ENCODE peak calls at places on chromosomes 12 and 14, in ten cellular contexts. J, B, E, L, G, I, M, F, T and H are unnamed samples.

GRCh38 chr14:54667026-54667744 is 100.3 kb downstream of the SAMD4A start:
- DNase-seq in B (no peak), I (no peak), L (no peak), G (no peak), T (no peak), J (no peak), F (no peak), E (no peak), M (no peak), H (no peak)

GRCh38 chr12:93502802-93503623 is 35.7 kb downstream of the MRPL42 start:
- DNase-seq in G (peak; percentile 28), I (no peak), L (peak; percentile 47), B (peak; percentile 69), J (peak; percentile 60), F (peak; percentile 42), M (peak; percentile 73), E (no peak), T (peak; percentile 21), H (peak; percentile 8)

GRCh38 chr12:946212-946611 is 3.3 kb downstream of the RAD52 start:
- DNase-seq in T (no peak), I (no peak), G (no peak), L (no peak), J (no peak), B (no peak), M (no peak), F (no peak), E (no peak), H (no peak)

GRCh38 chr14:90874599-90874998 is 58.4 kb upstream of the TTC7B start:
- DNase-seq in L (no peak), F (no peak), M (no peak), B (no peak), G (no peak), I (no peak), T (no peak), J (no peak), E (no peak), H (no peak)

GRCh38 chr12:96208346-96208745 is 14.2 kb downstream of the ELK3 start:
- DNase-seq in L (no peak), M (no peak), I (no peak), F (no peak), J (no peak), E (no peak), B (no peak), G (no peak), T (no peak), H (no peak)

GRCh38 chr14:55762595-55763232 is 182.7 kb downstream of the KTN1 start:
- DNase-seq in B (no peak), L (no peak), J (no peak), T (no peak), M (no peak), I (no peak), G (no peak), F (no peak), E (no peak), H (no peak)

GRCh38 chr12:14367097-14367661 is 1.7 kb downstream of the ATF7IP start:
- DNase-seq in T (no peak), G (no peak), F (no peak), B (peak; percentile 65), L (no peak), M (no peak), I (no peak), E (no peak), J (no peak), H (peak; percentile 23)

GRCh38 chr12:111431772-111432171 is 26.0 kb downstream of the SH2B3 start:
- DNase-seq in E (no peak), I (no peak), T (no peak), J (no peak), M (no peak), F (peak; percentile 10), B (no peak), L (no peak), G (no peak), H (no peak)

GRCh38 chr12:101038289-101038871 is 171.7 kb downstream of the SLC5A8 start:
- DNase-seq in T (no peak), G (peak; percentile 5), F (no peak), J (no peak), M (no peak), L (no peak), E (no peak), B (no peak), I (no peak), H (no peak)

GRCh38 chr12:115174928-115175327 is 491.0 kb upstream of the TBX3 start:
- DNase-seq in T (no peak), J (no peak), E (no peak), F (no peak), G (no peak), B (no peak), L (no peak), I (no peak), M (no peak), H (no peak)

GRCh38 chr14:30210630-30211029 is 283.0 kb upstream of the PRKD1 start:
- DNase-seq in G (no peak), M (no peak), E (no peak), F (no peak), J (no peak), L (no peak), I (no peak), B (no peak), T (no peak), H (no peak)

GRCh38 chr12:67968725-67969124 is 20.5 kb upstream of the IFNG-AS1 start:
- DNase-seq in B (no peak), L (no peak), E (no peak), I (no peak), J (no peak), G (no peak), T (no peak), M (no peak), F (no peak), H (no peak)

GRCh38 chr12:113965951-113966797 is at the start of gene RBM19:
- DNase-seq in I (peak; percentile 99), T (peak; percentile 97), E (peak; percentile 94), B (peak; percentile 98), F (peak; percentile 98), G (peak; percentile 96), M (peak; percentile 98), L (peak; percentile 96), J (peak; percentile 98), H (peak; percentile 94)

GRCh38 chr12:66268562-66268961 is 33.7 kb upstream of the HELB start:
- DNase-seq in F (no peak), I (no peak), B (no peak), J (no peak), L (no peak), T (no peak), E (no peak), M (no peak), G (no peak), H (no peak)

GRCh38 chr12:94074970-94075695 is 73.2 kb upstream of the PLXNC1 start:
- DNase-seq in M (no peak), T (peak; percentile 64), I (no peak), J (no peak), E (peak; percentile 82), F (peak; percentile 71), B (peak; percentile 12), L (no peak), G (no peak), H (peak; percentile 43)

GRCh38 chr12:120972870-120973543 is 5.3 kb upstream of the HNF1A start:
- DNase-seq in F (no peak), M (no peak), G (no peak), J (no peak), E (no peak), T (no peak), I (no peak), B (no peak), L (no peak), H (no peak)

GRCh38 chr14:104202259-104203070 is 64.1 kb downstream of the KIF26A start:
- DNase-seq in J (no peak), M (no peak), G (no peak), I (peak; percentile 82), T (no peak), L (no peak), F (no peak), E (no peak), B (no peak), H (peak; percentile 39)

GRCh38 chr14:99270491-99271287 is 1.3 kb downstream of the BCL11B start:
- DNase-seq in I (no peak), E (no peak), B (peak; percentile 48), M (no peak), L (peak; percentile 65), F (peak; percentile 71), T (no peak), J (no peak), G (no peak), H (peak; percentile 33)

GRCh38 chr12:62205348-62205747 is 54.9 kb upstream of the USP15 start:
- DNase-seq in G (no peak), E (no peak), M (no peak), B (no peak), I (no peak), F (no peak), T (no peak), J (no peak), L (no peak), H (no peak)

GRCh38 chr12:65647074-65647473 is 177.2 kb upstream of the HMGA2 start:
- DNase-seq in J (no peak), F (no peak), T (no peak), B (no peak), L (no peak), M (no peak), I (no peak), E (no peak), G (no peak), H (no peak)

GRCh38 chr14:54784060-54784459 is 118.6 kb downstream of the GCH1 start:
- DNase-seq in B (no peak), J (no peak), F (no peak), L (no peak), E (no peak), G (no peak), I (no peak), T (no peak), M (no peak), H (no peak)

GRCh38 chr12:1171657-1172056 is 180.6 kb downstream of the ERC1 start:
- DNase-seq in J (no peak), F (peak; percentile 51), E (peak; percentile 49), I (no peak), M (no peak), B (no peak), L (no peak), T (peak; percentile 30), G (no peak), H (peak; percentile 86)

GRCh38 chr12:96094201-96094600 is 58.8 kb upstream of the LTA4H start:
- DNase-seq in B (peak; percentile 26), L (no peak), I (no peak), T (no peak), E (no peak), F (no peak), G (no peak), M (no peak), J (no peak), H (peak; percentile 79)

GRCh38 chr12:6850796-6851152 is 312 bp downstream of the CDCA3 start:
- DNase-seq in G (no peak), M (no peak), I (peak; percentile 84), J (no peak), B (no peak), E (no peak), T (no peak), F (no peak), L (no peak), H (no peak)

GRCh38 chr14:102019141-102019540 is 54.8 kb downstream of the DYNC1H1 start:
- DNase-seq in G (no peak), T (no peak), F (no peak), L (no peak), E (no peak), J (no peak), I (no peak), M (no peak), B (no peak), H (no peak)

GRCh38 chr14:104364830-104365229 is 214.7 kb upstream of the C14orf180 start:
- DNase-seq in F (no peak), T (no peak), M (no peak), L (no peak), B (no peak), E (no peak), G (no peak), I (peak; percentile 36), J (no peak), H (no peak)

GRCh38 chr14:77848031-77848430 is 48.1 kb downstream of the ADCK1 start:
- DNase-seq in G (no peak), L (no peak), B (no peak), F (no peak), J (no peak), M (no peak), I (no peak), T (no peak), E (no peak), H (no peak)

GRCh38 chr12:95459310-95459709 is 14.6 kb upstream of the METAP2 start:
- DNase-seq in G (no peak), L (no peak), J (no peak), F (no peak), B (no peak), M (no peak), I (no peak), E (no peak), T (no peak), H (no peak)